ENCODE peak calls at places on chromosomes 1 and 21, in eight cellular contexts. M, L, E, F, C, V, H and T are unnamed samples.
A peak's percentile ranks its signal among the peaks of the same experiment; 100 is the strongest.

GRCh38 chr1:189787201-189787600 is 690.5 kb downstream of the BRINP3 start:
- DNase-seq in L (no peak), C (no peak), M (no peak), H (no peak), F (peak; percentile 75), V (no peak), E (no peak), T (no peak)

GRCh38 chr1:153355445-153356071 is 2.1 kb upstream of the S100A9 start:
- DNase-seq in M (peak; percentile 76), F (peak; percentile 90), E (peak; percentile 52), H (peak; percentile 46), V (peak; percentile 59), C (peak; percentile 92), L (peak; percentile 87), T (peak; percentile 74)

GRCh38 chr1:205916541-205916940 is 26.7 kb downstream of the SLC26A9 start:
- DNase-seq in E (no peak), V (no peak), F (no peak), L (peak; percentile 52), C (no peak), H (no peak), M (no peak), T (no peak)

GRCh38 chr1:26728645-26729044 is 32.8 kb downstream of the ARID1A start:
- DNase-seq in F (no peak), M (no peak), C (peak; percentile 65), L (no peak), E (no peak), V (no peak), H (no peak), T (no peak)

GRCh38 chr1:50702395-50702794 is 257.7 kb downstream of the FAF1 start:
- DNase-seq in F (no peak), M (no peak), V (no peak), L (no peak), H (no peak), E (no peak), C (no peak), T (no peak)

GRCh38 chr1:67724928-67725560 is 40.0 kb downstream of the GADD45A start:
- DNase-seq in H (no peak), F (no peak), L (peak; percentile 88), C (peak; percentile 91), E (no peak), M (no peak), V (no peak), T (no peak)

GRCh38 chr1:193629875-193630274 is 443.5 kb upstream of the B3GALT2 start:
- DNase-seq in V (no peak), E (no peak), F (peak; percentile 20), H (no peak), C (peak; percentile 4), M (no peak), L (no peak), T (no peak)

GRCh38 chr1:218502383-218502782 is 157.2 kb downstream of the TGFB2 start:
- DNase-seq in V (no peak), F (no peak), L (no peak), C (no peak), M (no peak), E (no peak), H (no peak), T (no peak)

GRCh38 chr1:156816561-156817328 is at the start of gene SH2D2A:
- DNase-seq in H (no peak), C (peak; percentile 80), L (peak; percentile 58), F (no peak), V (no peak), E (peak; percentile 84), M (no peak), T (peak; percentile 92)

GRCh38 chr1:1437904-1438376 is 2.5 kb downstream of the VWA1 start:
- DNase-seq in M (peak; percentile 84), H (no peak), F (no peak), E (no peak), V (peak; percentile 19), C (no peak), L (peak; percentile 20), T (no peak)

GRCh38 chr1:85258536-85259117 is 835 bp downstream of the C1orf52 start:
- DNase-seq in M (no peak), E (peak; percentile 40), L (peak; percentile 59), F (no peak), C (peak; percentile 19), V (no peak), H (no peak), T (no peak)

GRCh38 chr1:205435904-205436573 is 14.2 kb upstream of the LEMD1 start:
- DNase-seq in H (no peak), E (no peak), V (no peak), C (no peak), F (peak; percentile 76), M (no peak), L (peak; percentile 32), T (no peak)

GRCh38 chr1:172351347-172351746 is 69.1 kb upstream of the C1orf105 start:
- DNase-seq in H (no peak), C (no peak), F (no peak), L (peak; percentile 42), M (no peak), E (no peak), V (no peak), T (no peak)

GRCh38 chr21:29205988-29206387 is 75.5 kb downstream of the MAP3K7CL start:
- DNase-seq in E (no peak), C (peak; percentile 51), F (no peak), V (no peak), M (no peak), L (no peak), H (no peak), T (no peak)

GRCh38 chr1:210239295-210240155 is 6.9 kb downstream of the SERTAD4 start:
- DNase-seq in V (peak; percentile 62), E (no peak), H (peak; percentile 28), L (peak; percentile 93), M (peak; percentile 57), C (peak; percentile 95), F (peak; percentile 66), T (peak; percentile 20)

DNA sequence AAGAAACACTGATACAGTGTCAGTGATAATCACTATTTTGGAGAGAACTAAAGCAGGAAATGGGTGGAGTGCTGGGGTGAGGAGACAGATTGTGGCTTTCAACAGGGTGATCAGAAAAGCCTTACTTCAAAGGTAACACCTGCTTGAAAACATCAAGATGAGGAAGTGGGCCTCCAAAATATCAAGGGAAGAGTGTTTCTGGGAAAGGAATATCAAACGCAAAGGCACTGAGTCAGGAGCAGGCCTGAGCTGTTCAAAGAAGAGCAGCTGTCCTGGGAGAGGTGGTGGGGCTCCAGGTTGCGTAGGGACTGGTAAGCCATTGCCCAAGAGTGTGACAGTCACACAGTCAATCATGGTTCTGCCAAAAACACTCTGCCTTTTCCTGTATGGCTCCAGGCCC is 47.1 kb upstream of the ATP1A1 start:
- DNase-seq in M (no peak), H (no peak), V (no peak), E (peak; percentile 80), F (no peak), C (no peak), L (no peak), T (peak; percentile 24)
- TF ChIP-seq EZH2phosphoT487 in M (no peak), H (no peak), V (no peak), E (no peak), F (no peak), C (no peak), L (no peak), T (no peak)

DNA sequence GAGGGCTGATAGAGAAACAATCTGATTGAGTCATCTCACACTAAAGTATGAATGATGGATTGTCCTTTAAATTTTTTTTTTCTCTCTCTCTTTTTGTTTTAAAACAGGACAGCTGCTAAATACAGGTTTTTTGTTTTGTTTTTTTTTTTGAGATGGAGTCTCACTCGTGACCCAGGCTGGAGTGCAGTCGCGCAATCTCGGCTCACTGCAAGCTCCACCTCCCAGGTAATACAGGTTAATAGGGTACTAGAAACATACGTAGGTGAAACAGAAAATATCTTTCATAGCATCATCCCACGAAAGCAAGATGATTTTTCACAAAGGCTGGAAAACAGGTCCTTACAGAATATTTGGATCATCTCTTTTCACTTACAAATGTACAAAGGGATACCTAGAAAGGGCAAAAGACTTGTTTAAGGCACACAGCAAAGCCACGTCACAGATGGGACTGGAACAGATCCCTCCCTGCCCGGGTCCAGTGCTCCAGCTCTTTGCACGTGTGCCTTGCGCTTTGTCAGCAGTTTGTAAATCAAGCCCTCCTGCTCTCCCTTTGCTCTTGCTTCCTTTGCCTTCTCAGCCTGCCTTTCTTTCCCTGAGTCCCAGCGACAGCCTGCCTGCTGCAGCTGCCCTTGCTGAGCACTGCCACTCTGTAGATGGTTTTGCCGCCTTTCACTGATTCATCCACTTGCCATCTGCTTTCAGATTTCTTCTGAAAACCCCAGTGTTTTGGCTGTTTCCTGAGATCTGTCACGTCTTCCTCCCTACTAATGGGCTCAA is 171.3 kb upstream of the BEND5 start:
- DNase-seq in H (no peak), V (peak; percentile 4), M (no peak), C (no peak), F (peak; percentile 16), E (no peak), L (peak; percentile 53), T (peak; percentile 71)
- TF ChIP-seq EZH2phosphoT487 in H (no peak), V (no peak), M (no peak), C (no peak), F (no peak), E (no peak), L (no peak), T (no peak)

DNA sequence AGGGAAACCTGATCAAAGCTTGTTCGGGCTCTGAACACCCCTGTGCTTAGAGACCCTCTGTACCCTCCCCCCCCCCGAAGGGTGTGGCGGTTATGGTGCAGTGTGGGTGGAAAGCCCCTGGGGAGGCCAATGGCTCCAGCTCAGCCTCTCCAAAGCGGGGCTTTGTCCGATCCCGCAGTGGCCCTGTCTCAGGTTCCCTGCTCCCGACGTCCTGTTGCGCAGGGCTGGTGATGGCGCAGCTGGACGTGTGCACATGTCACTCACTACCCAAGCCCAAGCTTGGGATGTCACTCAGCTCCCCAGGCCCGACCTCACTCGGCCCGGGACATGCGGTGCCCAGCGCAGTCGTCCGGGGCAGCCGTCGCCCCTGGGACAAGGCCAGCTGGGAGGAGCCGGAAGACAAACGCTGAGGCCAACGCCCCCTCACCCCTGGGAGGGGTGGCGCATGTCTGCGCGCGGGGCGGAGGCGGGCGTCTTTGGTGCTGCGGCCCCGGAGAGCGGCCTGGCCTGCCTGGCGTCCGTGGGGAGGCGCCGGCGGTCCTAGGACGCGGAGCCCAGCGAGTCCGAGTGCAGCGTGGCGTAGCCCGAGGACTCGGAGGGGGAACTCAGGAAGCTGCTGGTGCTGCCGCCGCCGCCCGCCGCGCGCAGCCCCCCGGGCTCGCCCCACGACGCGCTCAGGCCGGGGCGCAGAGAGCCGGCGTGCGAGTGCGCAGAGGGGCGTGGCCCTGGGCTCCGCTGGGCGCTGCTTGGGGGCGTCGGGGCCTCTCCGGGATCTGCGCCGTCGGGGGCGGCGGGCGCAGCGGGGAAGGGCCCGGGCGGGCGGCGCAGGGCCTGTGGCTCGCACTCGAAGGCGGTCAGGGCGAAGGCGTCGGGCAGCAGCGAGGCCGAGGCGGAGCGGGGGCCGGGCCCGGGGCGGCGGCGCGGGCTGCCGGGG is 5.1 kb downstream of the HES3 start:
- DNase-seq in L (peak; percentile 52), V (no peak), E (no peak), M (peak; percentile 51), H (peak; percentile 41), C (no peak), F (peak; percentile 60), T (no peak)
- TF ChIP-seq EZH2phosphoT487 in L (no peak), V (no peak), E (no peak), M (no peak), H (no peak), C (no peak), F (no peak), T (no peak)

DNA sequence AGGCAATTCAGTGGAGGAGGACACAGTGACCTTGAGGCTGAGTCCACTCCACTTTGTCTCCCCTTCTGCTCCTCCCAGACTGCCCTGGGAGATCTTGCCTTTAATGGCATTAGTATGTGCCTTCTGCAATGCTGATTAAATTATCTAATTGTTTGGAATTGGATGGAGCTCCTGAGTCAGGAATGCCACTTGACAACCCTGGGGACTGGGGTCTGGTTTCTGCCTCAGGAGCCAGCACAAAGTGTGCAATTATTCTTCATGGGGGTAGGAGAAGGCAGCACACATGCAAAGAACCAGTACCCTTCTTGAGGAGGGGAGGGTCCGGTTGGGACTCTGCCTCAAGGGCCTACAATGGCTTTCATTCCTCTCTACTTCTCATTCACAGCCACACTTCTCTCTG is 11.9 kb upstream of the PLXNA2 start:
- DNase-seq in C (no peak), F (no peak), E (no peak), M (no peak), V (no peak), L (no peak), H (no peak), T (no peak)
- TF ChIP-seq EZH2phosphoT487 in C (no peak), F (no peak), E (no peak), M (no peak), V (no peak), L (no peak), H (no peak), T (no peak)